ENCODE peak calls at places on chromosomes 6 and 20, in six cellular contexts. Y, J, K, L, Q and F are unnamed samples. For H3K4me1, the result is how much of the 10 kb centered on the place peaks cover.

GRCh38 chr6:158707826-158708225 is 58.0 kb downstream of the SYTL3 start:
- DNase-seq in Y (no peak), L (no peak), K (peak), J (peak), Q (no peak), F (peak)

GRCh38 chr20:47672166-47672565 is 113.1 kb downstream of the SULF2 start:
- DNase-seq in J (peak), K (no peak), Q (no peak), Y (no peak), L (no peak), F (no peak)

GRCh38 chr6:9522101-9522500 is 892.8 kb downstream of the TFAP2A start:
- DNase-seq in Y (no peak), Q (peak), L (no peak), J (no peak), K (no peak), F (no peak)

GRCh38 chr20:43727980-43728590 is 1.3 kb upstream of the GTSF1L start:
- DNase-seq in Y (no peak), J (no peak), Q (no peak), L (no peak), K (no peak), F (no peak)

GRCh38 chr6:139271056-139271455 is 20.7 kb downstream of the TXLNB start:
- DNase-seq in L (no peak), Y (no peak), Q (peak), K (peak), J (no peak), F (no peak)

GRCh38 chr20:58224097-58224496 is 4.4 kb downstream of the ANKRD60 start:
- DNase-seq in J (no peak), K (no peak), L (no peak), Q (no peak), Y (no peak), F (no peak)

GRCh38 chr6:36820700-36821580 is 18.3 kb downstream of the CPNE5 start:
- DNase-seq in Y (no peak), K (peak), L (no peak), J (no peak), Q (no peak), F (no peak)

GRCh38 chr6:148109732-148110131 is 232.9 kb upstream of the SASH1 start:
- DNase-seq in K (no peak), Y (no peak), L (peak), Q (no peak), J (peak), F (no peak)

GRCh38 chr6:166365221-166365620 is 17.5 kb downstream of the MPC1 start:
- DNase-seq in J (no peak), L (no peak), K (no peak), Q (no peak), Y (no peak), F (no peak)

GRCh38 chr6:82249381-82250253 is 2.1 kb upstream of the IBTK start:
- DNase-seq in K (no peak), Q (peak), L (no peak), J (no peak), Y (no peak), F (no peak)

GRCh38 chr6:79946773-79947190 is 571 bp downstream of the ELOVL4 start:
- DNase-seq in Q (no peak), L (peak), J (no peak), Y (no peak), K (peak), F (no peak)

GRCh38 chr20:31916724-31917123 is 35.1 kb downstream of the PDRG1 start:
- DNase-seq in K (no peak), J (no peak), Q (no peak), L (no peak), Y (no peak), F (no peak)

GRCh38 chr6:157861814-157862213 is 38.8 kb downstream of the SNX9 start:
- DNase-seq in K (peak), Y (no peak), Q (no peak), J (no peak), L (no peak), F (no peak)

GRCh38 chr6:37569999-37570776 is 70.5 kb upstream of the CCDC167 start:
- DNase-seq in K (no peak), J (no peak), Q (no peak), Y (no peak), L (no peak), F (no peak)

GRCh38 chr6:129893513-129894098 is 32.5 kb upstream of the TMEM244 start:
- DNase-seq in Y (no peak), J (no peak), L (no peak), K (peak), Q (no peak), F (no peak)

DNA sequence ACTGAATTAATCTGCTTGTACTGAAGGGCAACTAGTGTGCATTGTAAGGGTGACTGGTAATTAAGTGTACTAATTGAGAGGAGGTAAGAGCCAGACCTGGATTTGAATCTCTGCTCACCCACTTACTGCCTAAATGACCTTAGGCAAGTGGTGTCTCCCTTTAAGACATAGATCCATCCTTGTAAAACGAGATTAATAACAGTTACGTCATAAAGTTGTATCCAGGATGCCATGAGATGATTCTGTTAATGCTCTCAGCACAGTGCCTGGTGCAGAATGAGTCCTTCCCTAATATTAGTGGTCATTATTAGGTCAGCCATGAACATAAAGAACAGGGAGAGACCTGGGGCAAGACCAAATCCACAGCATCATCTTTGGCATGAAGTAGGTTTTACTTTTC is 470.1 kb downstream of the MAFB start:
- DNase-seq in Q (no peak), Y (no peak), K (no peak), J (no peak), L (no peak), F (no peak)
- H3K27ac ChIP-seq in Q (no peak), Y (no peak), K (no peak), J (no peak), L (no peak), F (no peak)

GRCh38 chr6:45445364-45445748 is 67.6 kb upstream of the SUPT3H start:
- DNase-seq in L (no peak), Q (no peak), K (no peak), Y (no peak), J (no peak), F (no peak)

GRCh38 chr6:45447005-45447404 is 69.3 kb upstream of the SUPT3H start:
- DNase-seq in Y (no peak), L (no peak), J (no peak), Q (no peak), K (no peak), F (no peak)

GRCh38 chr6:45445749-45446454 is 68.2 kb upstream of the SUPT3H start:
- DNase-seq in Q (peak), J (peak), Y (no peak), L (peak), K (peak), F (peak)

GRCh38 chr6:45448417-45449389 is 71.0 kb upstream of the SUPT3H start:
- DNase-seq in Q (no peak), Y (no peak), J (no peak), K (no peak), L (no peak), F (no peak)

DNA sequence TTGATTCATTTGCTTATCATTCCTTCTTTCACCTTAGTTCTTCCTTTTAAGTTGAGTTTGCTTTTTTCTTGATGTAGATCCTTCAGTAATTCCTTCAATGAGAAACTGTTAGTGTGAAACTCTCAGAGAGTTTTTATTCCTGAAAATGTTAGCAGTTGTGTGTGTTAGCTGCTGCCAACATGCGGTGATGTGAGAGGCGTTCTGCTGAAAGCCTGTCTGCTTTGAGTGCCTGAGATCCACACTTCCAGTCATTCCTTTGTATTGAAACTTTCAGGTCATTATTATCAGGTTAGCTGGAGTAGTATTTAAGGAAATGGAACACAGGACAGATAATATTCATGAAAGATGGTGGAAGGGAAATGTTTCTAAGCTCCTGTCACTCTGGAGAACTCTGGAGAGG is 70.0 kb upstream of the SUPT3H start:
- DNase-seq in Y (no peak), L (no peak), J (no peak), Q (no peak), K (no peak), F (no peak)
- H3K4me1 ChIP-seq in Y (under half), L (under half), J (under half), Q (under half), K (under half), F (under half)

GRCh38 chr6:111842891-111843290 is 30.4 kb downstream of the FYN start:
- DNase-seq in Q (no peak), L (no peak), Y (no peak), J (no peak), K (no peak), F (no peak)
- H3K27ac ChIP-seq in Q (no peak), L (no peak), Y (no peak), J (no peak), K (no peak), F (peak)

DNA sequence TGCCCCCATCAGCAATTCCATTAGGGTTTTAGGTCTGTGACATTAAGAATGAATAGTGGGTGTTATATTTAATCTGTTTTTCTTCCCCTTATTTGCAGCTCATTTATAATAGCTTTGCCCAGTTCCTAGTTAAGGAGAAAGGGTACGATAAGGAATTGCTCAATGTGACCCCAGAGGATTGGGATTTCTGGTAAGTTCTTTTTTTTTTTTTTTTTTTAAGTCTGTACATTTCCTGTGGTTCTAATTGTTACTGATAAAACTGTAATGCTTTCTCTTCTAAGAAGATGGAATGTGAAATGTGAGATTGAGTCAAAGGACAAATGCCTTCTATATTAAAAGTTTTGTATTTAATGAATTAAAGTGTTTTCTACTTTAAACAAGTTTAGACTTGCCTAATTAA is 5.5 kb downstream of the NT5DC1 start:
- DNase-seq in L (no peak), Y (no peak), Q (no peak), J (no peak), K (no peak), F (no peak)
- H3K4me1 ChIP-seq in L (under half), Y (under half), Q (under half), J (under half), K (under half), F (under half)

GRCh38 chr6:35484921-35485392 is 11.9 kb downstream of the TEAD3 start:
- DNase-seq in Y (no peak), K (peak), J (no peak), L (no peak), Q (no peak), F (no peak)

GRCh38 chr6:35483892-35484645 is 12.8 kb downstream of the TEAD3 start:
- DNase-seq in Y (no peak), J (no peak), Q (no peak), K (no peak), L (no peak), F (no peak)

GRCh38 chr6:35481215-35481614 is 13.0 kb downstream of the RPL10A start:
- DNase-seq in Q (no peak), K (no peak), J (no peak), Y (no peak), L (no peak), F (no peak)

GRCh38 chr6:35483490-35483889 is 13.4 kb downstream of the TEAD3 start:
- DNase-seq in J (no peak), L (no peak), Y (no peak), Q (no peak), K (no peak), F (no peak)

GRCh38 chr6:35483062-35483461 is 13.8 kb downstream of the TEAD3 start:
- DNase-seq in Y (no peak), K (no peak), Q (no peak), L (no peak), J (no peak), F (no peak)
- H3K27ac ChIP-seq in Y (no peak), K (no peak), Q (no peak), L (no peak), J (no peak), F (no peak)

GRCh38 chr20:46006031-46006430 is 2.7 kb upstream of the MMP9 start:
- DNase-seq in Y (no peak), Q (no peak), L (no peak), K (no peak), J (no peak), F (no peak)
- H3K4me1 ChIP-seq in Y (under half), Q (under half), L (under half), K (under half), J (under half), F (under half)

DNA sequence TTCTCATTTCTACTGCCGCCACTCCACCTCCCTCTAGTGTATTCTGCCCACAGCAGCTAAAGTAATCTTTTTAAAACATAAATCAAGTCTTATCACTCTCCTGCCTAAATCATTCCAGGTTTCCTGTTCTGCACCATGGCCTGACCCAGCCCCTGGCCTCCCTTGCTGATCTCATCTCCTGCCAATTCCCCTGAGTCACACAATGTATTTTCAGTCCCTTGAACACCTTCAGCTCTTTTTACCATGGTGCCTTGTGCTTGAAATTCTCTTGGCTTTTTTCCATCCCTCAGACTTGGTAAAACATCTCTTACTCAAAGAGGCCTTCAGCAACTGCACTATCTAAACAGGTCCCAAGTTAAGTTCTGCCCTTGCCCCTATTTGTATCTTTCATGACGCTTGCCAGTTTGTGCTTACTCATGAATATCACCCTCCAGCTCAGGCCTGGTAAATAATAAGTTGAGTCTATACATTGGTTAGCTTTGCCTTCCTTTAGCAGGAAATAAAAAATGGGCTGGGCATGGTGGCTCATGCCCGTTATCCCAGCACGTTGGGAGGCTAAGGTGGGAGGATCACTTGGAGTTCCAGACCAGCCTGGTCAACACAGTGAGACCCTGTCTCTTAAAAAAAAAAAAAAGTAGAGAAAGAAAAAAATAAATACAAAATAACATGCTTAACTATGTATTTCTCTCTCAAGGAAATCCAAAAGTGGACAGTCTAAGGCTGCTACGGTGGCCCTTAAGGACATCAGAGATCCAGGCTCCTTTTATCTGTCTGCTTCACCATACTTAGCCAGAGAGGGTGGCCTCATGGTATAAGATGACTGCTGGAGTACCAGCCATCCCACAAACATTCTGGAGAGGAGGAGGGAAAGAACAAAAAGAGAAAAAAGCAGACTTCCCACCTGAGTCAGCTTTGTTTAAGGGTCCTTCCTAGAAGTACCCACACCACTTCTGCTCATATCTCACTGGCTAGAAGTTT is 62.2 kb downstream of the ARFGEF2 start:
- DNase-seq in Q (no peak), L (peak), Y (no peak), K (peak), J (no peak), F (no peak)
- H3K27ac ChIP-seq in Q (no peak), L (peak), Y (no peak), K (no peak), J (no peak), F (no peak)